ENCODE peak calls at places on chromosomes 16 and 17, in six cellular contexts. M is HCT116, D is tibial nerve, O is heart left ventricle, S is esophagus squamous epithelium, I is adrenal gland. N is an unnamed sample.

GRCh38 chr17:75459590-75460267 is 3.3 kb downstream of the TMEM94 start:
- DNase-seq in D (no peak), I (peak; percentile 45), S (no peak), O (no peak), M (no peak), N (no peak)

GRCh38 chr17:8426802-8427201 is 8.9 kb upstream of the NDEL1 start:
- DNase-seq in D (no peak), S (no peak), I (no peak), O (no peak), M (no peak), N (no peak)

GRCh38 chr17:19939993-19940721 is 37.5 kb downstream of the AKAP10 start:
- DNase-seq in S (no peak), D (no peak), I (no peak), M (no peak), O (no peak), N (no peak)

GRCh38 chr17:75637561-75637960 is 4.3 kb downstream of the SMIM5 start:
- DNase-seq in M (no peak), O (peak; percentile 23), D (no peak), I (no peak), S (no peak), N (no peak)

GRCh38 chr16:84557059-84557458 is 52.6 kb upstream of the MEAK7 start:
- DNase-seq in M (no peak), I (no peak), S (no peak), O (no peak), D (no peak), N (no peak)

GRCh38 chr17:42535400-42536047 is 517 bp upstream of the NAGLU start:
- DNase-seq in I (no peak), M (no peak), S (no peak), D (no peak), O (no peak), N (no peak)

GRCh38 chr16:61909074-61909473 is 127.2 kb downstream of the CDH8 start:
- DNase-seq in O (no peak), I (no peak), D (no peak), S (no peak), M (no peak), N (no peak)

GRCh38 chr16:58317608-58318152 is 22.9 kb upstream of the PRSS54 start:
- DNase-seq in M (no peak), S (no peak), D (no peak), O (no peak), I (no peak), N (no peak)

GRCh38 chr17:17324616-17325015 is 21.4 kb downstream of the NT5M start:
- DNase-seq in I (no peak), O (no peak), D (no peak), S (no peak), M (no peak), N (no peak)

GRCh38 chr16:35561346-35561745 is 2101.9 kb downstream of the TP53TG3F start:
- DNase-seq in S (no peak), D (no peak), M (no peak), O (no peak), I (no peak), N (no peak)
- H3K9me3 ChIP-seq in S (no peaks in the 10 kb centered on the region), D (peaks cover 7% of the 10 kb centered on the region), M (no peaks in the 10 kb centered on the region), O (no peaks in the 10 kb centered on the region), I (no peaks in the 10 kb centered on the region), N (no peaks in the 10 kb centered on the region)

GRCh38 chr16:56237451-56237930 is 46.2 kb downstream of the GNAO1 start:
- DNase-seq in S (no peak), I (no peak), M (no peak), O (no peak), D (no peak), N (no peak)
- TF ChIP-seq POLR2A in S (no peak), I (no peak), M (no peak), O (no peak), D (no peak), N (no peak)

DNA sequence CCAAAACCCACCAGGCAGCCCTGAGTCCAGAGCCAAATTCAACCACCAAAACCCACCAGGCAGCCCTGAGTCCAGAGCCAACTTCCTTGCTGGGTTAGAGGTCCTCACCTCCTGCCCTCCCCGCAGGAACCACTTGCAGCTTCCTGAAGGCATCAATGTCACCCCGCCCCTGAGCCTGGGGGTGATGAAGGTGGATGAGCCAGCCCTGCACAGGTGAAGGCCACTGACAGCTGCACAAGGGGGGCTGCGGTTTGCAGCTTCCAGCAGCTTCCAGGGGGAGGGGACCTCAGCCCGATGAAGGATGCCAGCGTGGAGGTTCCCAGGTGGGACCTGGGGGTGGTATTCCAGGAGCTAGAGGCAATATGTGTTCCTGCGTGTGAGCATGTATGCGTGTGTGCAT is 7.6 kb upstream of the CSNK1D start:
- DNase-seq in M (no peak), D (no peak), S (no peak), I (no peak), O (peak; percentile 22), N (no peak)
- H3K4me1 ChIP-seq in M (peaks cover 44% of the 10 kb centered on the region), D (peaks cover 7% of the 10 kb centered on the region), S (peaks cover 24% of the 10 kb centered on the region), I (no peaks in the 10 kb centered on the region), O (no peaks in the 10 kb centered on the region), N (peaks cover 48% of the 10 kb centered on the region)

GRCh38 chr16:35146031-35146710 is 1686.8 kb downstream of the TP53TG3F start:
- DNase-seq in M (no peak), D (no peak), O (no peak), I (no peak), S (no peak), N (no peak)
- H3K9me3 ChIP-seq in M (peaks cover 22% of the 10 kb centered on the region), D (peaks cover 87% of the 10 kb centered on the region), O (no peaks in the 10 kb centered on the region), I (no peaks in the 10 kb centered on the region), S (no peaks in the 10 kb centered on the region), N (no peaks in the 10 kb centered on the region)

DNA sequence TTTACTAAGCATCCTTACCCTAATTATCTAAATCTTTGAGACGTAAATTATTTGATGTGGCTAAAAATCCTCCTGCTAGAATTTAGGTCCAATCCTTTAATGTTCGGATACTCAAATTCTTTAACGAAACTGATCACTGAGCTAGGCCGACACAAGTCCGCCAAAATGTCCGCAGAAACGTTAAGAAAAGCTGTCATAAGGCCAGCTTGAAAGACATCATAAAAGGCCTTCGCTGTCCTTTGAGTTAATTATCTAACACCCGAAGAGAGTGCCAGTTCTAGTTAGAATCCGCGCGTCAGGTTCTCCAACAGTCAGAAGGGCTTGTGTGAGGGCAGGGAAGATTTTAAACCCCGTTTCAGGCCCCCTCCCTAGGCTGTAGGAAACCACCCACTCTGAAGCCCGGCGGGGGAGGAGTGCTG is 792 bp upstream of the CLTC start:
- DNase-seq in S (no peak), O (no peak), M (no peak), I (peak; percentile 95), D (peak; percentile 81), N (no peak)
- TF ChIP-seq POLR2A in S (peak; percentile 89), O (no peak), M (peak; percentile 53), I (no peak), D (no peak), N (no peak)

GRCh38 chr16:11692651-11693050 is 24.4 kb downstream of the SNN start:
- DNase-seq in D (no peak), I (no peak), S (no peak), O (no peak), M (no peak), N (no peak)
- H3K4me1 ChIP-seq in D (peaks cover 11% of the 10 kb centered on the region), I (peaks cover 8% of the 10 kb centered on the region), S (peaks cover 6% of the 10 kb centered on the region), O (peaks cover 6% of the 10 kb centered on the region), M (no peaks in the 10 kb centered on the region), N (peaks cover 26% of the 10 kb centered on the region)

N was measured in body of pancreas.